ENCODE peak calls at places on chromosomes 11 and 22, in six cellular contexts. S, N, P, G, I and L are unnamed samples.

GRCh38 chr11:67628710-67629385 is 889 bp downstream of the NUDT8 start:
- DNase-seq in N (peak), I (no peak), S (no peak), G (no peak), P (no peak), L (no peak)

GRCh38 chr11:11148104-11148509 is 204.9 kb downstream of the CSNK2A3 start:
- DNase-seq in G (no peak), P (no peak), N (no peak), S (peak), I (no peak), L (peak)

GRCh38 chr11:44388828-44389645 is 79.1 kb upstream of the ALX4 start:
- DNase-seq in G (no peak), N (peak), I (no peak), S (no peak), P (no peak), L (no peak)

GRCh38 chr11:130470832-130471706 is 22.6 kb downstream of the ADAMTS15 start:
- DNase-seq in G (peak), I (no peak), S (no peak), P (no peak), N (peak), L (peak)

GRCh38 chr22:50136431-50137047 is 34.0 kb upstream of the PANX2 start:
- DNase-seq in S (no peak), N (peak), G (no peak), P (no peak), I (no peak), L (no peak)

GRCh38 chr11:102006835-102007566 is 40.2 kb upstream of the CFAP300 start:
- DNase-seq in I (no peak), P (no peak), N (no peak), G (no peak), S (no peak), L (no peak)

GRCh38 chr11:102328748-102329147 is 11.5 kb downstream of the BIRC3 start:
- DNase-seq in S (no peak), N (no peak), G (no peak), I (no peak), P (no peak), L (no peak)

GRCh38 chr22:30205281-30206115 is 41.1 kb downstream of the LIF start:
- DNase-seq in N (peak), S (no peak), G (peak), P (no peak), I (no peak), L (peak)

GRCh38 chr11:64120951-64121569 is 44.9 kb downstream of the MACROD1 start:
- DNase-seq in G (no peak), S (no peak), N (no peak), I (no peak), P (no peak), L (no peak)

GRCh38 chr22:46802608-46803027 is 40.2 kb downstream of the TBC1D22A start:
- DNase-seq in S (no peak), G (no peak), I (no peak), P (no peak), N (no peak), L (no peak)

GRCh38 chr11:121012091-121012490 is 11.8 kb upstream of the TBCEL start:
- DNase-seq in P (no peak), N (no peak), G (no peak), I (no peak), S (no peak), L (no peak)

GRCh38 chr11:35786918-35787557 is 124.5 kb downstream of the TRIM44 start:
- DNase-seq in S (no peak), P (no peak), I (no peak), N (no peak), G (no peak), L (no peak)

GRCh38 chr22:37148742-37149665 is 712 bp downstream of the IL2RB start:
- DNase-seq in P (no peak), I (no peak), S (no peak), N (no peak), G (no peak), L (no peak)
- H3K4me3 ChIP-seq in P (no peak), I (no peak), S (no peak), N (peak), G (peak), L (no peak)

GRCh38 chr11:126346586-126346940 is 8.9 kb upstream of the ST3GAL4 start:
- DNase-seq in N (no peak), I (no peak), G (no peak), S (no peak), P (no peak), L (no peak)
- TF ChIP-seq POLR2A in N (no peak), I (peak), G (no peak), S (peak), P (no peak), L (no peak)

GRCh38 chr11:114193730-114194674 is 102.2 kb upstream of the NNMT start:
- DNase-seq in I (no peak), G (no peak), N (no peak), P (no peak), S (no peak), L (no peak)

GRCh38 chr11:114195981-114196731 is 100.0 kb upstream of the NNMT start:
- DNase-seq in G (no peak), P (no peak), N (no peak), S (peak), I (no peak), L (no peak)

GRCh38 chr11:114190630-114191029 is 105.6 kb upstream of the NNMT start:
- DNase-seq in S (no peak), N (no peak), I (no peak), G (no peak), P (no peak), L (no peak)

GRCh38 chr11:114191893-114192292 is 104.3 kb upstream of the NNMT start:
- DNase-seq in P (no peak), S (no peak), G (no peak), N (no peak), I (no peak), L (no peak)

GRCh38 chr11:114192841-114193389 is 103.3 kb upstream of the NNMT start:
- DNase-seq in S (no peak), P (no peak), I (no peak), N (no peak), G (no peak), L (no peak)
- TF ChIP-seq CTCF in S (peak), P (no peak), I (no peak), N (no peak), G (no peak), L (no peak)

DNA sequence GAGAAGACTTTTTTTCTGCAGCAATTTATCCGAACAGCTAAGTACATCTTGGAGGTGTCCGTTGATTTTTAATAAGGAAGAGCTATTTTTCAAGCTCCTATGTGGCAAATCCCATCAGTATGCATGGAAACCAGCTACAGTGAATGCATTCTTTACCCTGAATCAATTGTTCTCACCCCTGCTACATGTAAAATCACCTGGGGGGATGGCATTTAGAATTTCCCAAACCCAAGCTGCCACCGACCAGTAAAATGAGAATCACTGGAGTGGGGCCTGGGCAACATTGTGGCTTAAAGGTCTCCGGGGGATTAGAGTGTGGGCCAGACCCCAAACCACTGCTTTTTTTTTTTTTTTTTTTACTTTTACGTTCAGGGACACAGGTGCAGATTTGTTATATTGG is 2.8 kb upstream of the ZNF195 start:
- DNase-seq in G (no peak), P (no peak), S (no peak), I (no peak), N (no peak), L (no peak)
- H3K4me3 ChIP-seq in G (no peak), P (no peak), S (peak), I (no peak), N (no peak), L (no peak)

DNA sequence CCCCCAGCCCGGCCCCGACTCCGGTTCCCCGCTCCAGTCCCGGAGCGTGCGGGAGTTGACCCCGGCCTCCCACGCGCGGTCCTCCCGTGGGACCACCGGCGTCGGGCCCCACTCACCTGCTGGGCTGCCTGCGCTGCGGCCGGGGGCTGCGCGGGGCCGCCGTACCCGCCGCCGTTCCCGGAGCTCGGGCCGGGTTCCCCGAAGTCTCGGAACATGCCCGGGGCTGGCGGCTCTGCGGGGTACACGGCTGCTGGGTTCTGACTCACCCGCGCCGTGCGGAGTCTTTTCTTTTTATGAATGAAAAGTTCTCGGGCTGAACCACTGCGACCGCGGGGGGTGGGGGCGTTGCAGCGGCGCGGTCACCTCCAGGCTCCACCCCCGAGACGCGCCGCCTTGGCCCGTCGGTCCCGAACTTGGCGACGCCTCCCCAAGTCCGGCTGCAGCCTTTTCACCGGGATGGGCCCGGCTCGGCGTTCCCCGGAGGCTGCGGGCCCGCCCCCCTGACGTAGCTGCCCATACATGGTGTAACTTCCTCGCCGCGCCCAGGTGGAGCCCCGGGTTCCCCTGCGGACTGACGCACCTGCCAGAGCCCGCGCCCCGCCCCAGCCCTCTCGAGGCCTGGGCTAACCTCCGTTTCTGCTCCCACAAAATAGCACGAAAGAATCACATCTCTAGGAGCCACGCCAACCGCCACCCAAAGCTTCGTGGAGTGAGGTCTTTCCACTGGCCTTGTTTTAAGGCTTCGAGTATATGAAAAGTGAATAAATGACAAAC is at the start of gene FOSL1:
- DNase-seq in I (peak), N (peak), P (peak), S (peak), G (no peak), L (peak)
- TF ChIP-seq POLR2A in I (peak), N (peak), P (peak), S (peak), G (no peak), L (no peak)

GRCh38 chr11:119320593-119321524 is 3.9 kb upstream of the MCAM start:
- DNase-seq in P (no peak), N (peak), G (peak), S (peak), I (peak), L (no peak)

GRCh38 chr11:119322921-119323531 is 6.1 kb upstream of the MCAM start:
- DNase-seq in P (no peak), S (no peak), N (peak), I (no peak), G (no peak), L (peak)

GRCh38 chr11:119324124-119324665 is 7.3 kb upstream of the MCAM start:
- DNase-seq in P (no peak), I (no peak), S (no peak), N (no peak), G (no peak), L (no peak)

GRCh38 chr11:119323532-119324033 is 6.7 kb upstream of the MCAM start:
- DNase-seq in N (peak), I (peak), S (peak), P (peak), G (no peak), L (no peak)

GRCh38 chr11:119322360-119322739 is 5.4 kb upstream of the MCAM start:
- DNase-seq in P (no peak), S (no peak), G (no peak), N (peak), I (peak), L (no peak)
- TF ChIP-seq CTCF in P (peak), S (no peak), G (no peak), N (no peak), I (no peak), L (no peak)

GRCh38 chr11:12159351-12160099 is 49.1 kb downstream of the MICAL2 start:
- DNase-seq in S (no peak), G (no peak), I (peak), N (no peak), P (no peak), L (no peak)
- H3K4me3 ChIP-seq in S (no peak), G (no peak), I (no peak), N (no peak), P (no peak), L (no peak)